ENCODE peak calls at places on chromosomes 11 and 22, in nine cellular contexts. O is naive thymus-derived CD8-positive, alpha-beta T cell; A is Calu3; B is memory B cell; K is stimulated activated CD8-positive, alpha-beta memory T cell treated with anti-CD3 and anti-CD28 coated beads, Interleukin-15, amount 100 ng/mL, for 24 hours; Y is EL; J is activated CD4-positive, alpha-beta T cell treated with anti-CD3 and anti-CD28 coated beads, Interleukin-2, amount 50 U/mL, for 1 hour; X is activated T-cell treated with anti-CD3 and anti-CD28 coated beads for 1 hour; M is CD4-positive, alpha-beta T cell. W is an unnamed sample.

GRCh38 chr11:86116386-86116726 is 47.5 kb upstream of the PICALM start:
- DNase-seq in K (no peak), B (no peak), A (peak; percentile 23), M (no peak), J (no peak), X (no peak), O (no peak), Y (peak; percentile 87), W (no peak)

GRCh38 chr11:1199689-1200610 is 22.9 kb upstream of the MUC5B start:
- DNase-seq in Y (no peak), X (no peak), J (no peak), K (no peak), A (no peak), M (no peak), B (no peak), O (no peak), W (no peak)

GRCh38 chr11:126311464-126312291 is 7.8 kb downstream of the DCPS start:
- DNase-seq in Y (no peak), A (no peak), J (no peak), B (no peak), X (no peak), M (no peak), O (no peak), K (no peak), W (no peak)

GRCh38 chr11:74453373-74453975 is 13.9 kb downstream of the KCNE3 start:
- DNase-seq in B (peak; percentile 29), A (peak; percentile 78), K (peak; percentile 31), X (peak; percentile 50), O (peak; percentile 30), Y (peak; percentile 65), M (peak; percentile 42), J (peak; percentile 60), W (peak; percentile 39)

GRCh38 chr11:74018331-74019005 is 9.6 kb upstream of the UCP3 start:
- DNase-seq in X (no peak), O (no peak), J (no peak), M (no peak), Y (peak; percentile 30), K (no peak), A (peak; percentile 79), B (no peak), W (no peak)

GRCh38 chr22:29691636-29692326 is 28.0 kb upstream of the CABP7 start:
- DNase-seq in X (no peak), A (no peak), B (no peak), M (no peak), K (no peak), J (no peak), Y (no peak), O (no peak), W (no peak)

GRCh38 chr22:35928273-35928798 is 100.3 kb downstream of the RBFOX2 start:
- DNase-seq in M (no peak), O (no peak), Y (no peak), B (no peak), A (no peak), K (no peak), J (no peak), X (no peak), W (no peak)

GRCh38 chr22:35274154-35274871 is 17.0 kb downstream of the HMGXB4 start:
- DNase-seq in X (no peak), M (no peak), Y (no peak), K (no peak), O (no peak), A (no peak), J (no peak), B (no peak), W (no peak)

GRCh38 chr22:50011447-50012200 is 941 bp downstream of the IL17REL start:
- DNase-seq in A (no peak), M (no peak), K (no peak), Y (no peak), X (no peak), O (no peak), B (no peak), J (no peak), W (no peak)

GRCh38 chr11:13053255-13053917 is 44.3 kb downstream of the RASSF10 start:
- DNase-seq in Y (peak; percentile 57), X (no peak), J (no peak), O (no peak), A (no peak), M (no peak), K (no peak), B (no peak), W (no peak)

GRCh38 chr11:32087602-32088001 is 3.3 kb upstream of the RCN1 start:
- DNase-seq in X (no peak), J (no peak), M (no peak), O (no peak), A (no peak), Y (peak; percentile 62), B (no peak), K (no peak), W (no peak)

GRCh38 chr11:73946798-73947458 is 3.9 kb upstream of the DNAJB13 start:
- DNase-seq in A (no peak), X (no peak), O (no peak), K (no peak), M (no peak), J (no peak), B (no peak), Y (no peak), W (no peak)

GRCh38 chr22:24758164-24758799 is 16.2 kb downstream of the PIWIL3 start:
- DNase-seq in K (peak; percentile 10), O (peak; percentile 29), Y (peak; percentile 59), J (peak; percentile 54), X (peak; percentile 53), B (peak; percentile 49), M (peak; percentile 33), A (peak; percentile 65), W (no peak)

GRCh38 chr11:104776501-104777170 is 121.6 kb downstream of the CASP12 start:
- DNase-seq in K (no peak), A (peak; percentile 4), B (no peak), M (no peak), O (no peak), X (no peak), J (no peak), Y (peak; percentile 14), W (no peak)

GRCh38 chr11:121721448-121721847 is 268.7 kb upstream of the SORL1-AS1 start:
- DNase-seq in O (no peak), M (no peak), A (no peak), K (no peak), Y (no peak), B (no peak), X (no peak), J (no peak), W (no peak)

GRCh38 chr11:113174862-113175261 is 139.5 kb upstream of the TTC12 start:
- DNase-seq in O (no peak), Y (no peak), B (no peak), J (no peak), X (no peak), A (no peak), K (no peak), M (no peak), W (no peak)

GRCh38 chr22:37802310-37803194 is 5.2 kb upstream of the GCAT start:
- DNase-seq in A (peak; percentile 65), B (no peak), K (no peak), M (no peak), Y (no peak), O (no peak), J (no peak), X (no peak), W (peak; percentile 63)

GRCh38 chr22:45424241-45424731 is 10.8 kb downstream of the RIBC2 start:
- DNase-seq in K (no peak), Y (no peak), B (no peak), J (no peak), M (no peak), X (no peak), A (peak; percentile 30), O (no peak), W (no peak)

GRCh38 chr22:27639180-27640086 is 162.1 kb downstream of the MN1 start:
- DNase-seq in K (no peak), Y (no peak), X (no peak), J (no peak), A (no peak), M (no peak), B (no peak), O (no peak), W (no peak)

GRCh38 chr22:24523873-24524272 is 28.7 kb downstream of the UPB1 start:
- DNase-seq in A (no peak), B (no peak), J (no peak), M (no peak), X (no peak), O (no peak), Y (peak; percentile 37), K (no peak), W (no peak)

GRCh38 chr22:31083923-31084810 is 3.0 kb downstream of the SMTN start:
- DNase-seq in M (no peak), J (no peak), B (no peak), Y (no peak), O (no peak), X (no peak), A (no peak), K (no peak), W (no peak)

GRCh38 chr11:121669422-121669821 is 216.7 kb upstream of the SORL1-AS1 start:
- DNase-seq in A (no peak), K (no peak), J (no peak), X (no peak), Y (no peak), O (no peak), M (no peak), B (no peak), W (no peak)

GRCh38 chr11:76597533-76598425 is 72.8 kb downstream of the LRRC32 start:
- DNase-seq in Y (no peak), A (no peak), X (no peak), M (no peak), K (no peak), O (no peak), J (no peak), B (no peak), W (no peak)

GRCh38 chr11:30046211-30046945 is 29.5 kb upstream of the KCNA4 start:
- DNase-seq in A (no peak), M (no peak), B (no peak), K (no peak), X (no peak), Y (no peak), J (no peak), O (no peak), W (no peak)

GRCh38 chr11:116162541-116163230 is 610.1 kb downstream of the BUD13 start:
- DNase-seq in B (no peak), A (no peak), X (no peak), J (no peak), O (no peak), M (no peak), K (no peak), Y (no peak), W (no peak)

GRCh38 chr11:62402226-62402625 is 16.6 kb upstream of the SCGB1A1 start:
- DNase-seq in X (peak; percentile 45), O (peak; percentile 30), M (peak; percentile 41), Y (no peak), B (no peak), K (no peak), A (no peak), J (peak; percentile 40), W (peak; percentile 10)

GRCh38 chr11:2214527-2215229 is 43.1 kb upstream of the TH start:
- DNase-seq in Y (no peak), B (no peak), K (no peak), X (no peak), J (no peak), M (no peak), A (no peak), O (no peak), W (no peak)

GRCh38 chr11:74937696-74938475 is 11.0 kb downstream of the XRRA1 start:
- DNase-seq in M (no peak), A (no peak), K (no peak), X (no peak), B (no peak), J (no peak), O (no peak), Y (peak; percentile 59), W (no peak)

GRCh38 chr22:27684856-27685255 is 116.7 kb downstream of the MN1 start:
- DNase-seq in B (no peak), K (no peak), M (no peak), A (no peak), Y (no peak), O (no peak), J (no peak), X (no peak), W (no peak)

GRCh38 chr11:75781296-75781695 is 12.7 kb downstream of the DGAT2 start:
- DNase-seq in O (no peak), X (no peak), K (no peak), Y (no peak), M (no peak), B (no peak), J (no peak), A (no peak), W (no peak)

GRCh38 chr11:75265851-75266531 is 25.4 kb downstream of the TPBGL start:
- DNase-seq in Y (peak; percentile 25), B (no peak), M (no peak), X (no peak), J (no peak), K (no peak), O (no peak), A (no peak), W (no peak)